ENCODE peak calls at places on chromosomes 1 and 21, in seven cellular contexts. One of them, this sample, is unnamed.

GRCh38 chr21:33070921-33071877 is 1.3 kb downstream of the OLIG1 start:
- DNase-seq in astrocyte of the spinal cord: peak; percentile 15
- DNase-seq in left ventricle myocardium inferior: no peak
- DNase-seq in cardiac muscle cell: peak; percentile 13
- DNase-seq in CD8-positive, alpha-beta T cell: no peak
- DNase-seq in psoas muscle: no peak
- DNase-seq in IMR-90: no peak
- DNase-seq in this sample: peak; percentile 4

GRCh38 chr1:11485191-11485590 is 6.2 kb downstream of the DISP3 start:
- DNase-seq in IMR-90: no peak
- DNase-seq in astrocyte of the spinal cord: no peak
- DNase-seq in CD8-positive, alpha-beta T cell: no peak
- DNase-seq in left ventricle myocardium inferior: no peak
- DNase-seq in psoas muscle: no peak
- DNase-seq in cardiac muscle cell: no peak
- DNase-seq in this sample: no peak

GRCh38 chr1:31376374-31377134 is 3.7 kb upstream of the FABP3 start:
- DNase-seq in left ventricle myocardium inferior: no peak
- DNase-seq in astrocyte of the spinal cord: peak; percentile 95
- DNase-seq in IMR-90: peak; percentile 98
- DNase-seq in psoas muscle: no peak
- DNase-seq in CD8-positive, alpha-beta T cell: no peak
- DNase-seq in cardiac muscle cell: no peak
- DNase-seq in this sample: peak; percentile 76

GRCh38 chr1:38029081-38029681 is 16.6 kb downstream of the UTP11 start:
- DNase-seq in IMR-90: no peak
- DNase-seq in cardiac muscle cell: peak; percentile 68
- DNase-seq in CD8-positive, alpha-beta T cell: no peak
- DNase-seq in astrocyte of the spinal cord: peak; percentile 63
- DNase-seq in left ventricle myocardium inferior: no peak
- DNase-seq in psoas muscle: peak; percentile 39
- DNase-seq in this sample: no peak

GRCh38 chr1:77538956-77539509 is 143.4 kb downstream of the ZZZ3 start:
- DNase-seq in CD8-positive, alpha-beta T cell: no peak
- DNase-seq in psoas muscle: peak; percentile 35
- DNase-seq in cardiac muscle cell: no peak
- DNase-seq in left ventricle myocardium inferior: no peak
- DNase-seq in IMR-90: peak; percentile 93
- DNase-seq in astrocyte of the spinal cord: peak; percentile 92
- DNase-seq in this sample: peak; percentile 81

GRCh38 chr1:41599912-41600311 is 115.4 kb upstream of the EDN2 start:
- DNase-seq in left ventricle myocardium inferior: no peak
- DNase-seq in IMR-90: peak; percentile 48
- DNase-seq in CD8-positive, alpha-beta T cell: no peak
- DNase-seq in cardiac muscle cell: peak; percentile 19
- DNase-seq in astrocyte of the spinal cord: peak; percentile 35
- DNase-seq in psoas muscle: no peak
- DNase-seq in this sample: peak; percentile 55

GRCh38 chr1:82227696-82228095 is 427.0 kb downstream of the ADGRL2 start:
- DNase-seq in IMR-90: no peak
- DNase-seq in cardiac muscle cell: no peak
- DNase-seq in left ventricle myocardium inferior: no peak
- DNase-seq in astrocyte of the spinal cord: peak; percentile 40
- DNase-seq in CD8-positive, alpha-beta T cell: no peak
- DNase-seq in psoas muscle: no peak
- DNase-seq in this sample: no peak

GRCh38 chr1:84771895-84772294 is 81.6 kb upstream of the SSX2IP start:
- DNase-seq in cardiac muscle cell: no peak
- DNase-seq in CD8-positive, alpha-beta T cell: no peak
- DNase-seq in psoas muscle: no peak
- DNase-seq in left ventricle myocardium inferior: no peak
- DNase-seq in astrocyte of the spinal cord: no peak
- DNase-seq in IMR-90: no peak
- DNase-seq in this sample: no peak

GRCh38 chr1:54105736-54106269 is 47.0 kb downstream of the CDCP2 start:
- DNase-seq in psoas muscle: no peak
- DNase-seq in cardiac muscle cell: no peak
- DNase-seq in IMR-90: no peak
- DNase-seq in left ventricle myocardium inferior: no peak
- DNase-seq in astrocyte of the spinal cord: no peak
- DNase-seq in CD8-positive, alpha-beta T cell: no peak
- DNase-seq in this sample: peak; percentile 53

GRCh38 chr1:33015216-33015615 is 21.5 kb downstream of the AK2 start:
- DNase-seq in IMR-90: no peak
- DNase-seq in CD8-positive, alpha-beta T cell: no peak
- DNase-seq in cardiac muscle cell: no peak
- DNase-seq in astrocyte of the spinal cord: peak; percentile 43
- DNase-seq in psoas muscle: no peak
- DNase-seq in left ventricle myocardium inferior: no peak
- DNase-seq in this sample: no peak

GRCh38 chr1:156001021-156001681 is 19.6 kb downstream of the SSR2 start:
- DNase-seq in IMR-90: no peak
- DNase-seq in cardiac muscle cell: no peak
- DNase-seq in CD8-positive, alpha-beta T cell: no peak
- DNase-seq in psoas muscle: no peak
- DNase-seq in left ventricle myocardium inferior: no peak
- DNase-seq in astrocyte of the spinal cord: no peak
- DNase-seq in this sample: no peak

GRCh38 chr1:162292422-162292849 is 84.2 kb downstream of the SPATA46 start:
- DNase-seq in left ventricle myocardium inferior: no peak
- DNase-seq in cardiac muscle cell: no peak
- DNase-seq in astrocyte of the spinal cord: peak; percentile 59
- DNase-seq in psoas muscle: no peak
- DNase-seq in IMR-90: peak; percentile 7
- DNase-seq in CD8-positive, alpha-beta T cell: no peak
- DNase-seq in this sample: peak; percentile 7

GRCh38 chr1:171740987-171741871 is 636 bp downstream of the VAMP4 start:
- DNase-seq in CD8-positive, alpha-beta T cell: peak; percentile 11
- DNase-seq in cardiac muscle cell: peak; percentile 41
- DNase-seq in astrocyte of the spinal cord: peak; percentile 28
- DNase-seq in IMR-90: peak; percentile 25
- DNase-seq in left ventricle myocardium inferior: peak; percentile 25
- DNase-seq in psoas muscle: peak; percentile 29
- DNase-seq in this sample: peak; percentile 29

GRCh38 chr1:214678386-214678785 is 75.4 kb downstream of the CENPF start:
- DNase-seq in IMR-90: peak; percentile 37
- DNase-seq in astrocyte of the spinal cord: peak; percentile 58
- DNase-seq in psoas muscle: no peak
- DNase-seq in left ventricle myocardium inferior: no peak
- DNase-seq in CD8-positive, alpha-beta T cell: no peak
- DNase-seq in cardiac muscle cell: no peak
- DNase-seq in this sample: no peak

GRCh38 chr1:37840711-37841110 is 18.7 kb downstream of the MTF1 start:
- DNase-seq in CD8-positive, alpha-beta T cell: no peak
- DNase-seq in psoas muscle: no peak
- DNase-seq in astrocyte of the spinal cord: no peak
- DNase-seq in IMR-90: peak; percentile 15
- DNase-seq in cardiac muscle cell: no peak
- DNase-seq in left ventricle myocardium inferior: no peak
- DNase-seq in this sample: peak; percentile 11

GRCh38 chr1:24501371-24502167 is 1.1 kb upstream of the RCAN3 start:
- DNase-seq in left ventricle myocardium inferior: no peak
- DNase-seq in astrocyte of the spinal cord: no peak
- DNase-seq in IMR-90: no peak
- DNase-seq in cardiac muscle cell: no peak
- DNase-seq in CD8-positive, alpha-beta T cell: no peak
- DNase-seq in psoas muscle: no peak
- DNase-seq in this sample: peak; percentile 36

GRCh38 chr1:226215239-226215638 is 8.2 kb upstream of the MIXL1 start:
- DNase-seq in psoas muscle: no peak
- DNase-seq in left ventricle myocardium inferior: no peak
- DNase-seq in CD8-positive, alpha-beta T cell: no peak
- DNase-seq in astrocyte of the spinal cord: no peak
- DNase-seq in cardiac muscle cell: no peak
- DNase-seq in IMR-90: no peak
- DNase-seq in this sample: no peak

GRCh38 chr21:30623362-30623761 is 2.9 kb downstream of the KRTAP20-4 start:
- DNase-seq in astrocyte of the spinal cord: no peak
- DNase-seq in cardiac muscle cell: no peak
- DNase-seq in left ventricle myocardium inferior: no peak
- DNase-seq in IMR-90: no peak
- DNase-seq in CD8-positive, alpha-beta T cell: no peak
- DNase-seq in psoas muscle: no peak
- DNase-seq in this sample: no peak

GRCh38 chr1:22903113-22903512 is 69.6 kb downstream of the LACTBL1 start:
- DNase-seq in cardiac muscle cell: no peak
- DNase-seq in astrocyte of the spinal cord: peak; percentile 47
- DNase-seq in IMR-90: peak; percentile 78
- DNase-seq in psoas muscle: no peak
- DNase-seq in left ventricle myocardium inferior: no peak
- DNase-seq in CD8-positive, alpha-beta T cell: no peak
- DNase-seq in this sample: no peak

GRCh38 chr1:52926864-52927218 is 235 bp upstream of the SCP2 start:
- DNase-seq in CD8-positive, alpha-beta T cell: no peak
- DNase-seq in psoas muscle: no peak
- DNase-seq in astrocyte of the spinal cord: no peak
- DNase-seq in left ventricle myocardium inferior: no peak
- DNase-seq in cardiac muscle cell: no peak
- DNase-seq in IMR-90: no peak
- DNase-seq in this sample: no peak

GRCh38 chr1:168362991-168363390 is 82.3 kb downstream of the TBX19 start:
- DNase-seq in psoas muscle: no peak
- DNase-seq in left ventricle myocardium inferior: no peak
- DNase-seq in cardiac muscle cell: peak; percentile 23
- DNase-seq in astrocyte of the spinal cord: no peak
- DNase-seq in IMR-90: no peak
- DNase-seq in CD8-positive, alpha-beta T cell: peak; percentile 11
- DNase-seq in this sample: no peak

GRCh38 chr1:205920861-205921558 is 22.2 kb downstream of the SLC26A9 start:
- DNase-seq in astrocyte of the spinal cord: no peak
- DNase-seq in psoas muscle: no peak
- DNase-seq in left ventricle myocardium inferior: no peak
- DNase-seq in IMR-90: no peak
- DNase-seq in cardiac muscle cell: no peak
- DNase-seq in CD8-positive, alpha-beta T cell: no peak
- DNase-seq in this sample: no peak

GRCh38 chr1:58251415-58252073 is 295.0 kb downstream of the OMA1 start:
- DNase-seq in psoas muscle: no peak
- DNase-seq in astrocyte of the spinal cord: no peak
- DNase-seq in IMR-90: no peak
- DNase-seq in left ventricle myocardium inferior: no peak
- DNase-seq in CD8-positive, alpha-beta T cell: no peak
- DNase-seq in cardiac muscle cell: no peak
- DNase-seq in this sample: peak; percentile 2
- TF ChIP-seq CTCF in psoas muscle: no peak
- TF ChIP-seq CTCF in astrocyte of the spinal cord: peak; percentile 16
- TF ChIP-seq CTCF in IMR-90: peak; percentile 17
- TF ChIP-seq CTCF in left ventricle myocardium inferior: no peak
- TF ChIP-seq CTCF in CD8-positive, alpha-beta T cell: no peak
- TF ChIP-seq CTCF in cardiac muscle cell: peak; percentile 39
- TF ChIP-seq CTCF in this sample: peak; percentile 45

GRCh38 chr1:235069171-235069570 is 59.5 kb downstream of the TOMM20 start:
- DNase-seq in cardiac muscle cell: no peak
- DNase-seq in left ventricle myocardium inferior: no peak
- DNase-seq in CD8-positive, alpha-beta T cell: no peak
- DNase-seq in IMR-90: no peak
- DNase-seq in psoas muscle: no peak
- DNase-seq in astrocyte of the spinal cord: no peak
- DNase-seq in this sample: no peak
- H3K4me3 ChIP-seq in cardiac muscle cell: no peak overlapping the region
- H3K4me3 ChIP-seq in left ventricle myocardium inferior: no peak overlapping the region
- H3K4me3 ChIP-seq in CD8-positive, alpha-beta T cell: no peak overlapping the region
- H3K4me3 ChIP-seq in IMR-90: no peak overlapping the region
- H3K4me3 ChIP-seq in psoas muscle: no peak overlapping the region
- H3K4me3 ChIP-seq in astrocyte of the spinal cord: no peak overlapping the region
- H3K4me3 ChIP-seq in this sample: no peak overlapping the region

GRCh38 chr1:233025156-233025555 is 74.7 kb downstream of the NTPCR start:
- DNase-seq in left ventricle myocardium inferior: peak; percentile 36
- DNase-seq in cardiac muscle cell: peak; percentile 76
- DNase-seq in IMR-90: peak; percentile 30
- DNase-seq in astrocyte of the spinal cord: peak; percentile 23
- DNase-seq in CD8-positive, alpha-beta T cell: no peak
- DNase-seq in psoas muscle: peak; percentile 16
- DNase-seq in this sample: peak; percentile 39
- TF ChIP-seq CTCF in left ventricle myocardium inferior: peak; percentile 78
- TF ChIP-seq CTCF in cardiac muscle cell: peak; percentile 46
- TF ChIP-seq CTCF in IMR-90: peak; percentile 30
- TF ChIP-seq CTCF in astrocyte of the spinal cord: peak; percentile 65
- TF ChIP-seq CTCF in CD8-positive, alpha-beta T cell: no peak
- TF ChIP-seq CTCF in psoas muscle: peak; percentile 62
- TF ChIP-seq CTCF in this sample: peak; percentile 62

DNA sequence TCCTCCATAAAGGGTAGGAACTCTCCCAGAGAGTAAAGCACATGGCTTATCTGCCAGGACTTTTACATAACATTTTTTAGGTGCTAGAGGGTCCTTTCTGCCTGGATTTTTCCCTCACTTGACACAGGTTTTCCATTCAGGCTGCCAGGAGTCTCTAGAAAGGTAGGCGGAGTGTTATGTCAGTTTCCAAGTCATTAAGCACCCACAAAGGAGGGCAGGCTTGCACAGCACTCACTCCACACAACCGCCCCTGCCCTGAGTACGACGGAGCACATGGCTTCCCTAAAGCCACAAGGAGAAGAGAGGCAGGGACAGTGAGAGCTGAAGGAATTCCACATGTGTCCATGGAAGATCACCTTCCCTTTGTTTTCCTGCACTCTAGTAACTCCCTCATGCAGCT is 55.7 kb downstream of the CAPZB start:
- DNase-seq in left ventricle myocardium inferior: no peak
- DNase-seq in CD8-positive, alpha-beta T cell: no peak
- DNase-seq in psoas muscle: no peak
- DNase-seq in astrocyte of the spinal cord: peak; percentile 61
- DNase-seq in IMR-90: no peak
- DNase-seq in cardiac muscle cell: no peak
- DNase-seq in this sample: no peak
- H3K4me3 ChIP-seq in left ventricle myocardium inferior: no peak overlapping the region
- H3K4me3 ChIP-seq in CD8-positive, alpha-beta T cell: no peak overlapping the region
- H3K4me3 ChIP-seq in psoas muscle: no peak overlapping the region
- H3K4me3 ChIP-seq in astrocyte of the spinal cord: no peak overlapping the region
- H3K4me3 ChIP-seq in IMR-90: no peak overlapping the region
- H3K4me3 ChIP-seq in cardiac muscle cell: no peak overlapping the region
- H3K4me3 ChIP-seq in this sample: no peak overlapping the region

DNA sequence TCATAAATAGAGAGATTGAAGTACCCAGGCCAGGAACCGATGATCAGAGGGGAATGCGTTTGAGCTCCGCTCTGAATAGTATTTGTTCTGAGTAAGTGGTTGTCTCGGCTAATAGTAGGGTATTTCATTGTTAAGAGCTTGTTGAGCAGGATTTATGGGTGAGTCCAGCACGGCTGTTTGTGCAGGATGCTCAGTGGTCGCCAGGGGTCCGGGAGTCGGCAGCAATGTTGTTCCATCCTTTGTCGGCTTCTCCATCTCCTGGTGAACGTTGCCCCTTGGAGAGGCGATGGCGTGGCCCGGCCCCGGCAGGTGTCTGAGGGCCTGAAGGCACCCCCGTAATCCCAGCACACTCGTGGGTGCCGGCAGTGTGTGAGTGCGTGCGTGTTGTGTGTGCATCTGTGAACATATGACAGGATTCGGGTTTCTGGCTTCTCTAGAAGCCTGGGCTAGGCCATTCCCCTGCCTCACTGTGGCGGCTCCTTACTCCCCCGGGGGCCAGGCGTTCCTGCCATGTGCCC is 160.8 kb upstream of the ARHGEF16 start:
- DNase-seq in cardiac muscle cell: no peak
- DNase-seq in IMR-90: no peak
- DNase-seq in astrocyte of the spinal cord: no peak
- DNase-seq in left ventricle myocardium inferior: no peak
- DNase-seq in CD8-positive, alpha-beta T cell: no peak
- DNase-seq in psoas muscle: no peak
- DNase-seq in this sample: no peak
- TF ChIP-seq CTCF in cardiac muscle cell: no peak
- TF ChIP-seq CTCF in IMR-90: no peak
- TF ChIP-seq CTCF in astrocyte of the spinal cord: no peak
- TF ChIP-seq CTCF in left ventricle myocardium inferior: no peak
- TF ChIP-seq CTCF in CD8-positive, alpha-beta T cell: no peak
- TF ChIP-seq CTCF in psoas muscle: no peak
- TF ChIP-seq CTCF in this sample: no peak

GRCh38 chr1:48469616-48470500 is 2.1 kb downstream of the SPATA6 start:
- DNase-seq in left ventricle myocardium inferior: peak; percentile 64
- DNase-seq in cardiac muscle cell: peak; percentile 3
- DNase-seq in astrocyte of the spinal cord: peak; percentile 82
- DNase-seq in psoas muscle: peak; percentile 50
- DNase-seq in CD8-positive, alpha-beta T cell: no peak
- DNase-seq in IMR-90: peak; percentile 74
- DNase-seq in this sample: peak; percentile 52
- H3K4me3 ChIP-seq in left ventricle myocardium inferior: peak overlapping the region; percentile 86
- H3K4me3 ChIP-seq in cardiac muscle cell: no peak overlapping the region
- H3K4me3 ChIP-seq in astrocyte of the spinal cord: peak overlapping the region; percentile 33
- H3K4me3 ChIP-seq in psoas muscle: peak overlapping the region; percentile 84
- H3K4me3 ChIP-seq in CD8-positive, alpha-beta T cell: no peak overlapping the region
- H3K4me3 ChIP-seq in IMR-90: peak overlapping the region; percentile 1
- H3K4me3 ChIP-seq in this sample: peak overlapping the region; percentile 24